ENCODE peak calls at places on chromosomes 12 and 14, in six cellular contexts. L is AG20443, O is ascending aorta, Y is GM23248, K is mammary epithelial cell, U is mesothelial cell of epicardium. B is an unnamed sample.

GRCh38 chr12:18684430-18684829 is 53.4 kb downstream of the PLCZ1 start:
- DNase-seq in O (no peak), K (peak), L (peak), U (no peak), Y (peak), B (no peak)

GRCh38 chr14:101241147-101241546 is 320.1 kb upstream of the DIO3 start:
- DNase-seq in O (no peak), U (no peak), Y (no peak), L (no peak), K (no peak), B (no peak)

GRCh38 chr14:39097159-39097558 is 5.9 kb downstream of the SEC23A start:
- DNase-seq in Y (peak), U (no peak), L (no peak), O (no peak), K (peak), B (no peak)

GRCh38 chr12:79818856-79819255 is 116.0 kb downstream of the PPP1R12A start:
- DNase-seq in Y (peak), U (no peak), O (no peak), K (no peak), L (peak), B (no peak)

GRCh38 chr14:76236172-76237130 is 84.7 kb downstream of the GPATCH2L start:
- DNase-seq in Y (peak), O (no peak), U (no peak), L (peak), K (no peak), B (no peak)

GRCh38 chr12:118983147-118983824 is 1.9 kb downstream of the SRRM4 start:
- DNase-seq in O (no peak), K (no peak), L (no peak), U (no peak), Y (no peak), B (no peak)

GRCh38 chr12:8677362-8677761 is 14.7 kb upstream of the MFAP5 start:
- DNase-seq in Y (no peak), U (no peak), L (no peak), O (no peak), K (no peak), B (no peak)

GRCh38 chr14:74459289-74459946 is 33.4 kb upstream of the SYNDIG1L start:
- DNase-seq in O (no peak), Y (peak), U (peak), L (peak), K (peak), B (no peak)

GRCh38 chr14:20606902-20607242 is 15.7 kb upstream of the RNASE12 start:
- DNase-seq in Y (no peak), K (no peak), O (no peak), L (no peak), U (no peak), B (no peak)

GRCh38 chr12:45409966-45410365 is 194.1 kb downstream of the ANO6 start:
- DNase-seq in L (peak), U (no peak), Y (peak), O (no peak), K (peak), B (no peak)

GRCh38 chr12:31005944-31006361 is 67.7 kb upstream of the DDX11 start:
- DNase-seq in Y (peak), U (no peak), L (peak), K (peak), O (no peak), B (no peak)

GRCh38 chr12:63826002-63826585 is 18.4 kb upstream of the SRGAP1 start:
- DNase-seq in U (no peak), K (peak), Y (peak), L (peak), O (no peak), B (no peak)

GRCh38 chr14:64673748-64674147 is 30.5 kb upstream of the PLEKHG3 start:
- DNase-seq in U (no peak), L (peak), Y (no peak), K (peak), O (no peak), B (no peak)

GRCh38 chr12:123384994-123385376 is 1.1 kb downstream of the KMT5A start:
- DNase-seq in L (no peak), O (no peak), K (peak), Y (peak), U (no peak), B (no peak)

GRCh38 chr12:3236345-3237153 is 159.4 kb downstream of the TSPAN9 start:
- DNase-seq in L (peak), U (peak), O (no peak), Y (peak), K (peak), B (no peak)

GRCh38 chr12:112179936-112180335 is 54.6 kb downstream of the TRAFD1 start:
- DNase-seq in K (no peak), L (no peak), Y (no peak), U (no peak), O (no peak), B (peak)

GRCh38 chr12:95072900-95073697 is at the start of gene NR2C1:
- DNase-seq in Y (peak), L (peak), O (peak), K (peak), U (peak), B (peak)

GRCh38 chr12:69470189-69471094 is at the start of gene FRS2:
- DNase-seq in L (peak), U (peak), O (peak), K (peak), Y (peak), B (peak)

GRCh38 chr12:58369576-58369975 is 428.2 kb downstream of the ATP23 start:
- DNase-seq in U (no peak), O (no peak), L (peak), Y (peak), K (peak), B (no peak)

GRCh38 chr12:34289431-34290190 is 267.3 kb downstream of the ALG10 start:
- DNase-seq in O (no peak), Y (no peak), K (no peak), U (peak), L (no peak), B (peak)

GRCh38 chr12:13719986-13720385 is 261.4 kb downstream of the GRIN2B start:
- DNase-seq in O (no peak), L (no peak), U (no peak), K (no peak), Y (no peak), B (no peak)

GRCh38 chr12:107514887-107515445 is 170.6 kb upstream of the PWP1 start:
- DNase-seq in K (no peak), O (no peak), Y (peak), L (peak), U (no peak), B (no peak)

GRCh38 chr12:71691504-71692129 is 5.7 kb downstream of the TMEM19 start:
- DNase-seq in O (no peak), Y (no peak), U (no peak), K (no peak), L (no peak), B (no peak)

GRCh38 chr12:42684171-42685071 is 94.9 kb upstream of the PRICKLE1 start:
- DNase-seq in O (no peak), Y (peak), U (no peak), K (peak), L (peak), B (no peak)

GRCh38 chr14:20177433-20177974 is 13.2 kb upstream of the OR11G2 start:
- DNase-seq in K (no peak), L (no peak), Y (no peak), O (no peak), U (no peak), B (no peak)

GRCh38 chr14:24095196-24096068 is 1.3 kb downstream of the PCK2 start:
- DNase-seq in U (no peak), L (peak), K (peak), Y (peak), O (no peak), B (peak)

GRCh38 chr12:52284562-52285171 is 6.7 kb downstream of the KRT81 start:
- DNase-seq in Y (no peak), K (no peak), L (no peak), O (no peak), U (no peak), B (no peak)

GRCh38 chr14:64983439-64984310 is 3.0 kb upstream of the FNTB start:
- DNase-seq in O (no peak), K (peak), U (no peak), L (peak), Y (peak), B (no peak)

GRCh38 chr14:68230941-68231717 is 411.6 kb downstream of the RAD51B start:
- DNase-seq in L (no peak), K (peak), Y (peak), O (no peak), U (no peak), B (peak)

GRCh38 chr14:99412122-99413061 is 68.3 kb downstream of the SETD3 start:
- DNase-seq in O (no peak), U (no peak), L (no peak), K (no peak), Y (no peak), B (no peak)

GRCh38 chr14:59897757-59898383 is 22.1 kb upstream of the LRRC9 start:
- DNase-seq in Y (peak), L (no peak), U (no peak), O (no peak), K (peak), B (peak)

GRCh38 chr12:123367511-123367910 is 2.9 kb upstream of the SBNO1 start:
- DNase-seq in K (no peak), U (no peak), L (no peak), O (no peak), Y (no peak), B (no peak)

B was measured in right lobe of liver.